ENCODE peak calls at places on chromosomes 1 and 21, in five cellular contexts. L is GM12878, C is stomach, D is transverse colon, V is HL-60. S is an unnamed sample.

GRCh38 chr1:226964611-226965486 is 24.8 kb downstream of the COQ8A start:
- DNase-seq in L (no peak), C (no peak), D (no peak), V (no peak), S (no peak)

GRCh38 chr1:153238536-153238935 is 21.0 kb upstream of the LORICRIN start:
- DNase-seq in L (no peak), C (no peak), D (no peak), V (no peak), S (no peak)

GRCh38 chr1:3956527-3957170 is 56.6 kb upstream of the C1orf174 start:
- DNase-seq in L (no peak), C (no peak), D (no peak), V (no peak), S (no peak)

GRCh38 chr1:202235856-202236837 is 42.5 kb downstream of the LGR6 start:
- DNase-seq in L (peak), C (peak), D (peak), V (peak), S (peak)

GRCh38 chr1:21836010-21836409 is 23.9 kb downstream of the LDLRAD2 start:
- DNase-seq in L (no peak), C (no peak), D (no peak), V (no peak), S (no peak)

GRCh38 chr1:96772972-96773371 is 51.4 kb downstream of the PTBP2 start:
- DNase-seq in L (no peak), C (no peak), D (no peak), V (no peak), S (no peak)

GRCh38 chr1:202009326-202010031 is 908 bp upstream of the ELF3 start:
- DNase-seq in L (peak), C (peak), D (peak), V (peak), S (no peak)

GRCh38 chr1:230356190-230356589 is 69.9 kb downstream of the PGBD5 start:
- DNase-seq in L (no peak), C (no peak), D (no peak), V (no peak), S (no peak)

GRCh38 chr1:166063701-166064100 is 103.1 kb downstream of the FAM78B start:
- DNase-seq in L (no peak), C (no peak), D (no peak), V (no peak), S (no peak)

GRCh38 chr1:22662318-22662717 is 9.3 kb downstream of the C1QB start:
- DNase-seq in L (no peak), C (no peak), D (peak), V (no peak), S (no peak)

GRCh38 chr1:67441183-67441582 is 11.0 kb upstream of the SERBP1 start:
- DNase-seq in L (no peak), C (peak), D (peak), V (peak), S (no peak)

GRCh38 chr1:22141493-22141892 is 1.4 kb downstream of the WNT4 start:
- DNase-seq in L (no peak), C (no peak), D (no peak), V (no peak), S (no peak)

GRCh38 chr1:156497078-156497742 is 3.4 kb downstream of the MEF2D start:
- DNase-seq in L (no peak), C (no peak), D (peak), V (no peak), S (no peak)

GRCh38 chr1:228307218-228308023 is 99.2 kb downstream of the TRIM11 start:
- DNase-seq in L (no peak), C (peak), D (no peak), V (no peak), S (no peak)

GRCh38 chr1:237542525-237543418 is 347.9 kb downstream of the ZP4 start:
- DNase-seq in L (no peak), C (no peak), D (no peak), V (no peak), S (no peak)

DNA sequence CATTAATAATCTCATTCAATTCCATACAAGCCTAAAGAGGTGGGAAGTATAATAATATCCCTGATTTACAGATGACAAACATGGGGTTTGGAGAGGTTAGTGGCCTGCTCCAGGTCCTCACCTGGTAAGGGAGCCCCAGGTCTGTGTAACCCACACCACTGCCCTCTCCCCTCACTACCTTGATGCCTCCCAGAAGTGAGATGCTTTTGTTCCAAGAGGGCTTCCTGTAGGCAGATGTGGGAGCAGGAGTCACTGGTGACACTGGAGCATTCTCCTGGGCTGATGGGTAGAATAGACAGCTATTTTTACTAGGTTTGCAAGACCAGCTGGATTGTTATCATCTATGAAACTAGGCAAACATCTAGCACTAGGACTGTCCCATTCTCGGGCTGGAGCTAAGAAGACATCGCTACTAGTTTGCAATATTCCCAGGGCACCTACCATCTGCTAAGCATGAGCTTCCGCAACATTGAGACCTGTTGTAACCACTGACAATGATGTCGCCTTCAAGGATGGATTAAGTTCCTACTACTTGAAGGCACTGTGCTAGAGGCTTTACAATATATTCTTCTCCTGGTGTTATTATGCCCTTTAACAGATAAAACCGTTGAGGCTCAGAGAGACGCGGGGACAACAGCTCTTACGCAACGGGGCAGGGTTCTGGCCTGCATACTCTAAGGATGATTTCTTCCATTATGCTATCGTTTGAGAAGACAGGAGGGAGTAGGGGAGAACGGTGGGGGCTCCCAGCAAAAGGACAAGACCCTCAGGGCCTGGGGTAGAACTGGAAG is 35.0 kb downstream of the BATF3 start:
- DNase-seq in L (no peak), C (no peak), D (no peak), V (no peak), S (no peak)
- TF ChIP-seq CTCF in L (no peak), C (no peak), D (no peak), V (no peak), S (no peak)

DNA sequence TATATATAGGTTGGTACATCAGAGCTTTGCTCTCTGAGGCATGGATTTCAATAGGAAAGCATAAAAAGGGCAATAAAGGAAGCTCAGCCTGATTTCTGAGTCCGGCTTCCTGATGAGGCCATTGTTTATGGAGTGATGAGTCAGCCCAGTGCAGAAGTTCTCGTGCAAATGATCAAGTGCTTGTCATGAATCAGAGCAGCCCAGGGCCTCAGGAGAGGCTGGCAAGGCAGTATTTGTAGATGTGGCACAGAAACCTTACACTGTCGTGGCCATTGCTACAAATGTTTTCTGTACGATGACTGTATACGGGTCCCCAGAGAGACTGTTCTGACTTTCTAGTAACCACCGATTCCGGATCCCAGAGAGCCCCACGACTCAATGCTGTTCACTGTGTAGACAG is 26.7 kb downstream of the UMODL1 start:
- DNase-seq in L (no peak), C (peak), D (peak), V (peak), S (peak)
- TF ChIP-seq POLR2AphosphoS5 in L (no peak), C (peak), D (peak), V (no peak), S (no peak)

GRCh38 chr1:99955375-99955774 is 14.4 kb upstream of the SLC35A3 start:
- DNase-seq in L (no peak), C (no peak), D (no peak), V (no peak), S (no peak)

GRCh38 chr1:99957818-99958217 is 12.0 kb upstream of the SLC35A3 start:
- DNase-seq in L (no peak), C (no peak), D (no peak), V (no peak), S (no peak)

GRCh38 chr1:99952522-99952921 is 17.3 kb upstream of the SLC35A3 start:
- DNase-seq in L (no peak), C (no peak), D (no peak), V (no peak), S (no peak)

GRCh38 chr1:99956755-99957154 is 13.0 kb upstream of the SLC35A3 start:
- DNase-seq in L (no peak), C (no peak), D (no peak), V (no peak), S (no peak)
- TF ChIP-seq CTCF in L (no peak), C (no peak), D (no peak), V (no peak), S (no peak)

GRCh38 chr1:6800728-6801127 is 15.5 kb downstream of the CAMTA1 start:
- DNase-seq in L (no peak), C (no peak), D (no peak), V (no peak), S (no peak)
- TF ChIP-seq POLR2AphosphoS5 in L (no peak), C (no peak), D (no peak), V (no peak), S (no peak)

DNA sequence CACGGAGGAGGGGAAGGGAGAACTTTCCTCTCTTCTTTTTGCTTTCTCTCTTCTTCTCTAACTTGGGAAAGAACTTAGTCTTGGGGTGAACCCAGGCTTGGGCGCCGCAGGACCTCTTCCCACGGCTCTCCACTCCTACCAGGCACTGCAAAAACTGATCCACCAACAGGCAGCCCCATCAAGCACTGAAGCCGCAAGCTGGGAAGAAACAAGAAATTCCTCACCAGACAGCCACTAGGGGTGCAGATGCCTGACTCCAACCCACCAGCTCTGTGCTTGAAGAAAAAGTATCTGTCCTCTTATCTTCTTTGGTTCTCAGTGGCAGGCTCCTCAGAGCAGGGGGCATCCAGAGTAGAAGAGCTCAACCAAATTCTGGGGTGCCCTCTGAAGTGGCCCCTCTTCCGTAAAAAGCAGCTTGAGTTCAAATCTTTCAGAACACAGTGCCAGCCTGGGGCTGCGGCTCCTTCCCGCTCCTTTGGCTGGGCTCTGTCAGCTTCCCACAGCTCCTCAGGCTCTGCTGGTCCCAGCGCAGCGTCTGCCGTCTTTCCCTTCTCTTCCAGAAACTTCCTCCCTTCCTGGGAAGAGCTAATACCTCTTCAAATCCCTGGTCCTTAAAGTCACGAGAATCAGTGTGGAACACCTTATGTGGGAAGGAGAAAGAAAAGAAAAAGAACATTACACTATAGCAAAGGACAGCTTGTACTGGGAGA is 2.4 kb downstream of the SLC41A1 start:
- DNase-seq in L (no peak), C (no peak), D (no peak), V (no peak), S (no peak)
- TF ChIP-seq CTCF in L (no peak), C (no peak), D (no peak), V (no peak), S (peak)

GRCh38 chr1:14914351-14914988 is 239.1 kb upstream of the TMEM51 start:
- DNase-seq in L (no peak), C (no peak), D (no peak), V (no peak), S (no peak)
- TF ChIP-seq POLR2AphosphoS5 in L (no peak), C (no peak), D (no peak), V (no peak), S (no peak)

DNA sequence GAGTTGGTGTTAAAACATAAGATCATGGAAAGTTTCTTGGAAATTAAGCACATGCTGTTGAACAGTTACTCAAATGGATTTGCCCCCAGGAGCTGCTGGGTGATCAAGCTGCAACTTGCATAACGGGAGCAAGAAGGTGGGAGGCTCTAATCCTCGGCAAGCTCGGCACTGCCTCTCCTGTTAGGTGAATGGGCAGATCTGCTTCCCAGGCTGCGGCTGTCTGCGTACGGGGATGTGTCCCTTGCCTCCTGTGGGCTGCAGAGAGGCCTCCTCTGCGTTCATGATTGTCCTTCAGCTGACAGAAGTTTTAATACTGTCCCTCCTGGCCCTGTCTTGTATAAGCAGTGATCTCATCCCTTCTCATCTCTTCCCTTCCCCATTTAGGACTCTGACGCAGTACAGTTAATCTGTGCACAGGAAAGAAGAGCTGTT is 36.7 kb downstream of the ATP1A1 start:
- DNase-seq in L (no peak), C (no peak), D (no peak), V (no peak), S (no peak)
- TF ChIP-seq CTCF in L (no peak), C (no peak), D (no peak), V (no peak), S (no peak)

DNA sequence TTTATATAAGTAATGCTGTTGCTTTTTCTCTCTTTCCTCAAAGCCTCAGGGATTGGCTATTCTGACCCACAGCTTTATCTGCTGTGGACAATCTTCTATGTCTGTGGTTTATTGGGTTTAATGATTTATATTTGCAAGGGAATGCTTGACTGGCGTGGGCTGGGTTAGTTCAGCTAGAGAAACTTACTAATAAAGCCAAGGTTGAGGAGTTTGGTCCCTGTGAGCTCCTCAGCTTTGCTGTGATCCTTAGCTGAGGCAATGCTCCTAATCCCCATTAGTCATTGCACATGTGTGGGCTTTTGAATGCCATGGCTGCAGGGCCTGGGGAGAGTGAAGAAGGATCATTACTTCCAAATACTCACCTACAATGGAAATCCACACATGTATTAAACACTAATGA is 179.3 kb downstream of the ZNF326 start:
- DNase-seq in L (no peak), C (no peak), D (no peak), V (no peak), S (no peak)
- TF ChIP-seq POLR2AphosphoS5 in L (no peak), C (no peak), D (no peak), V (no peak), S (no peak)